ENCODE peak calls at places on chromosomes 7 and 10, in eight cellular contexts. H is amygdala; C is D341Med; U is NCI-H1092 treated with DMSO at 0.1 percent for 48 hours; X is activated T-cell treated with anti-CD3 and anti-CD28 coated beads, Interleukin-2, amount 50 U/mL, for 1 hour; V is AG09309; K is neural crest cell; R is LNCaP clone FGC. M is an unnamed sample.

GRCh38 chr7:5228066-5228465 is 38.0 kb downstream of the WIPI2 start:
- DNase-seq in K (no peak), C (no peak), V (no peak), X (no peak), H (no peak), U (no peak), R (no peak), M (no peak)

GRCh38 chr7:66362136-66362535 is 157.0 kb downstream of the TPST1 start:
- DNase-seq in U (no peak), X (no peak), C (no peak), K (no peak), H (no peak), R (no peak), V (no peak), M (no peak)

GRCh38 chr10:75401569-75402485 is at the start of gene ZNF503:
- DNase-seq in R (peak; percentile 85), X (no peak), U (peak; percentile 93), V (peak; percentile 85), H (peak; percentile 94), C (peak; percentile 82), K (peak; percentile 87), M (no peak)

GRCh38 chr10:1189166-1190051 is 133.2 kb downstream of the WDR37 start:
- DNase-seq in C (no peak), K (no peak), R (no peak), V (no peak), H (no peak), X (no peak), U (no peak), M (no peak)

GRCh38 chr10:31697271-31698168 is 231.1 kb downstream of the ARHGAP12 start:
- DNase-seq in X (no peak), C (no peak), V (peak; percentile 31), U (peak; percentile 64), H (peak; percentile 40), R (no peak), K (no peak), M (no peak)

GRCh38 chr7:37128644-37129043 is 320.0 kb downstream of the ELMO1 start:
- DNase-seq in K (no peak), R (no peak), H (no peak), X (no peak), C (no peak), V (no peak), U (peak; percentile 36), M (no peak)

GRCh38 chr10:31622993-31623392 is 304.0 kb downstream of the ZEB1 start:
- DNase-seq in C (no peak), H (no peak), R (no peak), X (no peak), U (no peak), K (no peak), V (peak; percentile 97), M (no peak)

GRCh38 chr7:121219031-121219430 is 109.8 kb upstream of the WNT16 start:
- DNase-seq in C (no peak), R (no peak), U (no peak), H (no peak), V (no peak), X (no peak), K (no peak), M (no peak)

GRCh38 chr10:90775351-90776028 is 82.3 kb downstream of the HTR7 start:
- DNase-seq in R (no peak), U (no peak), H (no peak), C (no peak), K (no peak), X (no peak), V (no peak), M (no peak)

GRCh38 chr10:129614341-129614740 is 147.3 kb downstream of the MGMT start:
- DNase-seq in V (no peak), R (no peak), X (no peak), H (no peak), K (no peak), C (no peak), U (no peak), M (no peak)

GRCh38 chr7:26439502-26440252 is 148.0 kb downstream of the SNX10 start:
- DNase-seq in U (peak; percentile 89), K (peak; percentile 32), C (no peak), R (no peak), V (no peak), H (no peak), X (no peak), M (no peak)

GRCh38 chr7:42580061-42580460 is 331.8 kb downstream of the C7orf25 start:
- DNase-seq in V (no peak), C (no peak), X (no peak), K (no peak), U (no peak), H (no peak), R (no peak), M (no peak)

GRCh38 chr7:105637755-105638154 is 56.5 kb upstream of the EFCAB10 start:
- DNase-seq in H (no peak), V (no peak), X (no peak), K (no peak), R (no peak), C (no peak), U (peak; percentile 69), M (no peak)

GRCh38 chr7:23175820-23176385 is 5.9 kb upstream of the NUP42 start:
- DNase-seq in H (no peak), K (no peak), V (no peak), X (no peak), U (no peak), R (no peak), C (no peak), M (no peak)

GRCh38 chr7:156456503-156457115 is 184.0 kb upstream of the RNF32 start:
- DNase-seq in C (no peak), U (no peak), H (no peak), X (no peak), K (no peak), R (no peak), V (no peak), M (no peak)

GRCh38 chr7:98618786-98619185 is 1.7 kb downstream of the NPTX2 start:
- DNase-seq in C (no peak), H (no peak), X (no peak), V (no peak), R (no peak), U (no peak), K (no peak), M (no peak)

GRCh38 chr10:62426600-62426999 is 52.4 kb downstream of the ZNF365 start:
- DNase-seq in R (no peak), V (no peak), C (no peak), K (no peak), H (no peak), U (no peak), X (no peak), M (no peak)

GRCh38 chr7:158710651-158711102 is 6.1 kb upstream of the NCAPG2 start:
- DNase-seq in X (no peak), V (peak; percentile 77), C (no peak), R (no peak), U (no peak), H (no peak), K (no peak), M (no peak)

GRCh38 chr7:151321341-151321740 is 20.3 kb upstream of the NUB1 start:
- DNase-seq in C (no peak), X (no peak), H (no peak), U (no peak), V (no peak), K (no peak), R (no peak), M (no peak)

GRCh38 chr7:113209449-113210203 is 91.3 kb upstream of the SMIM30 start:
- DNase-seq in V (no peak), H (no peak), K (no peak), C (no peak), U (no peak), X (no peak), R (no peak), M (no peak)

M was measured in naive thymus-derived CD8-positive, alpha-beta T cell.